ENCODE peak calls at places on chromosomes 1 and 21, in six cellular contexts. One of them, this sample, is unnamed.

GRCh38 chr1:60423181-60423780 is 349.7 kb upstream of the C1orf87 start:
- DNase-seq in CD8-positive, alpha-beta memory T cell: no peak
- DNase-seq in left lung: no peak
- DNase-seq in hepatocyte: peak; percentile 16
- DNase-seq in neural progenitor cell: no peak
- DNase-seq in psoas muscle: no peak
- DNase-seq in this sample: no peak

GRCh38 chr1:180187626-180188025 is 33.0 kb downstream of the QSOX1 start:
- DNase-seq in CD8-positive, alpha-beta memory T cell: no peak
- DNase-seq in left lung: no peak
- DNase-seq in hepatocyte: no peak
- DNase-seq in neural progenitor cell: no peak
- DNase-seq in psoas muscle: no peak
- DNase-seq in this sample: no peak

GRCh38 chr1:160646711-160647328 is at the start of gene SLAMF1:
- DNase-seq in CD8-positive, alpha-beta memory T cell: peak; percentile 19
- DNase-seq in left lung: no peak
- DNase-seq in hepatocyte: no peak
- DNase-seq in neural progenitor cell: no peak
- DNase-seq in psoas muscle: no peak
- DNase-seq in this sample: no peak

GRCh38 chr1:160674415-160674814 is 27.6 kb upstream of the SLAMF1 start:
- DNase-seq in CD8-positive, alpha-beta memory T cell: no peak
- DNase-seq in left lung: no peak
- DNase-seq in hepatocyte: no peak
- DNase-seq in neural progenitor cell: no peak
- DNase-seq in psoas muscle: no peak
- DNase-seq in this sample: no peak

GRCh38 chr1:180534199-180534598 is 24.6 kb upstream of the OVAAL start:
- DNase-seq in CD8-positive, alpha-beta memory T cell: no peak
- DNase-seq in left lung: no peak
- DNase-seq in hepatocyte: no peak
- DNase-seq in neural progenitor cell: no peak
- DNase-seq in psoas muscle: no peak
- DNase-seq in this sample: no peak

GRCh38 chr1:159077657-159077961 is 1.0 kb upstream of the AIM2 start:
- DNase-seq in CD8-positive, alpha-beta memory T cell: no peak
- DNase-seq in left lung: no peak
- DNase-seq in hepatocyte: no peak
- DNase-seq in neural progenitor cell: no peak
- DNase-seq in psoas muscle: no peak
- DNase-seq in this sample: no peak

GRCh38 chr1:101299166-101299565 is 62.3 kb downstream of the S1PR1 start:
- DNase-seq in CD8-positive, alpha-beta memory T cell: no peak
- DNase-seq in left lung: no peak
- DNase-seq in hepatocyte: no peak
- DNase-seq in neural progenitor cell: no peak
- DNase-seq in psoas muscle: no peak
- DNase-seq in this sample: no peak

GRCh38 chr1:221264848-221265247 is 385.6 kb downstream of the HLX start:
- DNase-seq in CD8-positive, alpha-beta memory T cell: no peak
- DNase-seq in left lung: no peak
- DNase-seq in hepatocyte: no peak
- DNase-seq in neural progenitor cell: no peak
- DNase-seq in psoas muscle: no peak
- DNase-seq in this sample: no peak

GRCh38 chr1:58457023-58457635 is 89.4 kb downstream of the OMA1 start:
- DNase-seq in CD8-positive, alpha-beta memory T cell: no peak
- DNase-seq in left lung: no peak
- DNase-seq in hepatocyte: no peak
- DNase-seq in neural progenitor cell: no peak
- DNase-seq in psoas muscle: no peak
- DNase-seq in this sample: no peak

GRCh38 chr21:41691205-41692203 is 75.3 kb downstream of the RIPK4 start:
- DNase-seq in CD8-positive, alpha-beta memory T cell: no peak
- DNase-seq in left lung: no peak
- DNase-seq in hepatocyte: peak; percentile 2
- DNase-seq in neural progenitor cell: no peak
- DNase-seq in psoas muscle: no peak
- DNase-seq in this sample: no peak

GRCh38 chr1:208203127-208203847 is 40.9 kb downstream of the PLXNA2 start:
- DNase-seq in CD8-positive, alpha-beta memory T cell: no peak
- DNase-seq in left lung: peak; percentile 79
- DNase-seq in hepatocyte: no peak
- DNase-seq in neural progenitor cell: no peak
- DNase-seq in psoas muscle: peak; percentile 41
- DNase-seq in this sample: no peak

GRCh38 chr1:23525558-23526174 is 5.4 kb downstream of the E2F2 start:
- DNase-seq in CD8-positive, alpha-beta memory T cell: no peak
- DNase-seq in left lung: no peak
- DNase-seq in hepatocyte: no peak
- DNase-seq in neural progenitor cell: no peak
- DNase-seq in psoas muscle: no peak
- DNase-seq in this sample: no peak

GRCh38 chr1:32352831-32353383 is 9.4 kb downstream of the FAM229A start:
- DNase-seq in CD8-positive, alpha-beta memory T cell: no peak
- DNase-seq in left lung: no peak
- DNase-seq in hepatocyte: no peak
- DNase-seq in neural progenitor cell: no peak
- DNase-seq in psoas muscle: no peak
- DNase-seq in this sample: no peak
- H3K4me1 ChIP-seq in CD8-positive, alpha-beta memory T cell: peaks cover 31% of the 10 kb centered on the region
- H3K4me1 ChIP-seq in left lung: peaks cover 62% of the 10 kb centered on the region
- H3K4me1 ChIP-seq in hepatocyte: peaks cover 23% of the 10 kb centered on the region
- H3K4me1 ChIP-seq in neural progenitor cell: peaks cover 16% of the 10 kb centered on the region
- H3K4me1 ChIP-seq in psoas muscle: peaks cover 17% of the 10 kb centered on the region
- H3K4me1 ChIP-seq in this sample: peaks cover 16% of the 10 kb centered on the region

DNA sequence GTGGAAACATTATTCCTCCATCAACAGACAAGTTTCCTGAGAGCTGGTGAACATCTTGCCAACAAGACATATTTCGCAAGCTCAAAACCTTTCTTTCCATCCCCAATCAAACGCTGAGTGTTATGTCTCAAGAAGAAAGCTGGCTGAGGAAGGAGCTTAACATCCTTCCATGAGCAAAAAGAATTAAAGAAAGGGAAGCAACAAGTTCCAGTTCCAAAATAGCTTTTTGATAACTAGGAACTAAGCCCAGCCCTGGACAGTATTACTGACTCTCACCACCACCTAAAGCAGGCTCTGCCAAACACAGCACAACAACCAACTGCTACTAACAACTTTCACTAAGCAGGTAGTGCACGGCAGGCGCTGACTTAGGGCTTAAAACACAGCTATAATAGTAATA is 50.2 kb downstream of the CAPZB start:
- DNase-seq in CD8-positive, alpha-beta memory T cell: no peak
- DNase-seq in left lung: no peak
- DNase-seq in hepatocyte: peak; percentile 33
- DNase-seq in neural progenitor cell: no peak
- DNase-seq in psoas muscle: no peak
- DNase-seq in this sample: no peak
- H3K4me1 ChIP-seq in CD8-positive, alpha-beta memory T cell: peaks cover 84% of the 10 kb centered on the region
- H3K4me1 ChIP-seq in left lung: peaks cover 89% of the 10 kb centered on the region
- H3K4me1 ChIP-seq in hepatocyte: peaks cover 76% of the 10 kb centered on the region
- H3K4me1 ChIP-seq in neural progenitor cell: peaks cover 7% of the 10 kb centered on the region
- H3K4me1 ChIP-seq in psoas muscle: peaks cover 96% of the 10 kb centered on the region
- H3K4me1 ChIP-seq in this sample: peaks cover 71% of the 10 kb centered on the region

GRCh38 chr1:89660086-89660946 is 27.4 kb downstream of the LRRC8C start:
- DNase-seq in CD8-positive, alpha-beta memory T cell: no peak
- DNase-seq in left lung: no peak
- DNase-seq in hepatocyte: no peak
- DNase-seq in neural progenitor cell: no peak
- DNase-seq in psoas muscle: no peak
- DNase-seq in this sample: no peak

GRCh38 chr1:89657886-89658285 is 25.0 kb downstream of the LRRC8C start:
- DNase-seq in CD8-positive, alpha-beta memory T cell: no peak
- DNase-seq in left lung: no peak
- DNase-seq in hepatocyte: no peak
- DNase-seq in neural progenitor cell: no peak
- DNase-seq in psoas muscle: no peak
- DNase-seq in this sample: no peak

DNA sequence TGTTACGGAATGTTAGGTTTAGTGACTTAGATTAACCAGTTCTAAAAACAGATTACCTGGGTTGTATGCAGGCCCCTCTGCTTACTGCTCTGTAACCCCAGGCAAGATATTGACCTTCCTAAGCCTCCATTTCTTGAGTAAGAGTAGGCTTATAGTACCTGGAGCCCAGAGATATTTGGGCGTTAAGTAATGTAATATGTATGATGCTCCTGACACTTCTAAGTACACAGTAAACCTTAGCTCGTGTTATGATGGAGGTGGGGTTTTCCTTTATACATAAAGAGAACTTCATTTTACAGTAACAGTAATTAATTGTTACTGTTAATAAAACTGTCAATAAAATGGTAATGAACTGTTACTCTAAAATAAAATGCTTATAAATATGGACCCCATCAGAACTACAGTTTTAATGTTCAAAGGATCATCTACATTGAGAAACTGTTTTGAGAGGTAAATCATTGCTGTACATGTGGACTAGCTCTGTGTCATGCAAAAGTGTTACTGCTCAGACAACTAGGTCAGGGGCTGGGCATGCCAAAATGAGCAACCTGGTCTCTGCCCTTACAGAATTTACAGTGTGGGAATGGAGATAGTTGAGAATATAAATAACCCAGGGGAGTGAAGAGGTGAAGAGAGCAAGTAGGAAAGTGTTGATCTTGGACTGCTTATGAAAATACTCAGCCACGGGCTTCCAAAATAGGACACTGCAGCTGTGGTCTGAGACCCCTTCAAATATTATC is 26.6 kb downstream of the LRRC8C start:
- DNase-seq in CD8-positive, alpha-beta memory T cell: no peak
- DNase-seq in left lung: no peak
- DNase-seq in hepatocyte: no peak
- DNase-seq in neural progenitor cell: no peak
- DNase-seq in psoas muscle: no peak
- DNase-seq in this sample: no peak
- H3K4me1 ChIP-seq in CD8-positive, alpha-beta memory T cell: peaks cover 63% of the 10 kb centered on the region
- H3K4me1 ChIP-seq in left lung: peaks cover 12% of the 10 kb centered on the region
- H3K4me1 ChIP-seq in hepatocyte: no peaks in the 10 kb centered on the region
- H3K4me1 ChIP-seq in neural progenitor cell: no peaks in the 10 kb centered on the region
- H3K4me1 ChIP-seq in psoas muscle: peaks cover 6% of the 10 kb centered on the region
- H3K4me1 ChIP-seq in this sample: peaks cover 9% of the 10 kb centered on the region

GRCh38 chr1:205633421-205633976 is 1.7 kb upstream of the ELK4 start:
- DNase-seq in CD8-positive, alpha-beta memory T cell: no peak
- DNase-seq in left lung: no peak
- DNase-seq in hepatocyte: no peak
- DNase-seq in neural progenitor cell: no peak
- DNase-seq in psoas muscle: no peak
- DNase-seq in this sample: no peak
- H3K4me1 ChIP-seq in CD8-positive, alpha-beta memory T cell: peaks cover 27% of the 10 kb centered on the region
- H3K4me1 ChIP-seq in left lung: peaks cover 33% of the 10 kb centered on the region
- H3K4me1 ChIP-seq in hepatocyte: peaks cover 15% of the 10 kb centered on the region
- H3K4me1 ChIP-seq in neural progenitor cell: peaks cover 9% of the 10 kb centered on the region
- H3K4me1 ChIP-seq in psoas muscle: peaks cover 45% of the 10 kb centered on the region
- H3K4me1 ChIP-seq in this sample: peaks cover 12% of the 10 kb centered on the region

This sample was measured in esophagus squamous epithelium.